ENCODE peak calls at places on chromosomes 13 and 19, in six cellular contexts. R is mesendoderm, D is H1, P is trophoblast cell, N is IMR-90, H is mesenchymal stem cell. T is an unnamed sample.

GRCh38 chr13:76741624-76742023 is 144.6 kb downstream of the KCTD12 start:
- DNase-seq in R (no peak), D (no peak), P (no peak), N (peak; percentile 78), H (peak; percentile 61), T (no peak)

GRCh38 chr13:30418886-30419459 is 3.3 kb upstream of the UBE2L5 start:
- DNase-seq in R (no peak), D (no peak), P (no peak), N (no peak), H (no peak), T (no peak)

GRCh38 chr19:1237027-1237659 is 662 bp downstream of the CBARP start:
- DNase-seq in R (no peak), D (no peak), P (no peak), N (no peak), H (no peak), T (no peak)

GRCh38 chr13:36001561-36001960 is 129.6 kb downstream of the DCLK1 start:
- DNase-seq in R (no peak), D (no peak), P (no peak), N (no peak), H (no peak), T (no peak)

GRCh38 chr13:62482351-62482750 is 1066.7 kb upstream of the PCDH20 start:
- DNase-seq in R (no peak), D (no peak), P (no peak), N (no peak), H (no peak), T (no peak)

GRCh38 chr13:34578471-34578870 is 363.6 kb upstream of the NBEA start:
- DNase-seq in R (no peak), D (no peak), P (no peak), N (no peak), H (no peak), T (no peak)

GRCh38 chr13:45496942-45497341 is 32.2 kb downstream of the COG3 start:
- DNase-seq in R (no peak), D (no peak), P (no peak), N (no peak), H (no peak), T (no peak)

GRCh38 chr13:98368019-98368418 is 190.9 kb upstream of the RNF113B start:
- DNase-seq in R (no peak), D (no peak), P (no peak), N (peak; percentile 84), H (peak; percentile 93), T (no peak)

GRCh38 chr13:46184277-46184699 is 2.3 kb upstream of the LCP1 start:
- DNase-seq in R (peak; percentile 60), D (peak; percentile 13), P (peak; percentile 58), N (no peak), H (no peak), T (no peak)

GRCh38 chr19:1057185-1057857 is 9.6 kb upstream of the ARHGAP45 start:
- DNase-seq in R (peak; percentile 83), D (no peak), P (peak; percentile 33), N (peak; percentile 67), H (peak; percentile 80), T (no peak)

GRCh38 chr13:72062566-72062965 is 195.6 kb upstream of the DACH1 start:
- DNase-seq in R (peak; percentile 80), D (peak; percentile 75), P (no peak), N (no peak), H (no peak), T (peak; percentile 21)

GRCh38 chr19:46574533-46574932 is 26.6 kb upstream of the CALM3 start:
- DNase-seq in R (peak; percentile 82), D (no peak), P (no peak), N (no peak), H (no peak), T (no peak)

GRCh38 chr13:113288880-113289279 is 8.2 kb upstream of the LAMP1 start:
- DNase-seq in R (no peak), D (no peak), P (no peak), N (no peak), H (no peak), T (no peak)

GRCh38 chr13:113283904-113284303 is 13.1 kb upstream of the LAMP1 start:
- DNase-seq in R (no peak), D (no peak), P (no peak), N (no peak), H (no peak), T (no peak)
- H3K23ac ChIP-seq in R (no peak overlapping the region), D (no peak overlapping the region), P (no peak overlapping the region), N (no peak overlapping the region), H (no peak overlapping the region), T (no peak overlapping the region)

DNA sequence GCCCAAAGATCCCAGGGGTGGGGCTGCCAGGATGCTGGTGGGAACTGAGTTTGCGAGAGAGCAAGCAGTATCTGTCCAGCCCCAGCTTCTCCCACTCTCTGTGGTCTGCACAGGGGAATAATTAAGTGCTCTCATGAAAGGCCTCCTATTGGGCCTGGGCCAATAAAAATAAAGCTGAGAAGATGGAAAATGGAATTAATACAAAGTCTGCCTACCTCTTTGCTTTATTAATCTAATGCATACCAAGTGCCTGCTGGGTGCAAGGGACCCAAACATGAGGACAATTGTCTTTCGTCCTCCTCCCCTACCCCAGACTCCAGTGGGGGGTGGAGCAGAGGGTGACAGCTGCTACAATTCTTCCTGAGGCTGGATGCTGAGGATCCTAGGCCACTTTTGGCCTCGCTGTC is 5.4 kb downstream of the DDX39A start:
- DNase-seq in R (no peak), D (no peak), P (no peak), N (peak; percentile 50), H (no peak), T (no peak)
- H3K36me3 ChIP-seq in R (peaks cover 22% of the 10 kb centered on the region), D (peaks cover 41% of the 10 kb centered on the region), P (peaks cover 53% of the 10 kb centered on the region), N (peaks cover 42% of the 10 kb centered on the region), H (peaks cover 60% of the 10 kb centered on the region), T (peaks cover 49% of the 10 kb centered on the region)

DNA sequence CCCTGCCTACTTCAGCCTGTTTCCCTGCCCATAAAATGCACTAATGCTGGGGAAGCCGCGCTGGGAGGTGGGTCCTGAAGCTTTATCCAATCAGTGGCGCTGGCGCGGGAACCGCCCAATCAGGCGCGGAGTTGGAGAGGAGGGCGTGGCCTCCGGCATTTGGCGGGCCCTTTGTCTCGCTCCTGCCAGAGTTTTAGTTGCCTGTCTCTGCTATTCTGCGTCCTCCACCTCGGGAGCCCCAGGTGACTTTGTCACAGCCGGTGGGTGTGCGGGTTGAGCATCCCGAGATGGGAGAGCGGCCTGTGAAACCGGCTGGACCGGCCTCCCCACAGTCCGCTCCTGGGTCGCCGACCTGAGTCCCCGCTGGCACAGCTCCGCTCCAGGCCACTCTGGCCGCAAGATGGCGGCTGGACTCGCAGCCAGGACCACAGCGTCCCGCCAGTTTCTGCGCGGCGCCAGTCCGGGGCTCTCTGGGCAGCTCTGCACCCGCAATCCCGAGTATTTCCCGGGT is 30.7 kb upstream of the ZNF429 start:
- DNase-seq in R (peak; percentile 84), D (peak; percentile 84), P (peak; percentile 92), N (peak; percentile 31), H (peak; percentile 64), T (peak; percentile 32)
- H2BK5ac ChIP-seq in R (no peak overlapping the region), D (no peak overlapping the region), P (peak overlapping the region; percentile 44), N (no peak overlapping the region), H (no peak overlapping the region), T (peak overlapping the region; percentile 87)

GRCh38 chr19:19147344-19147743 is 9.1 kb upstream of the TMEM161A start:
- DNase-seq in R (no peak), D (no peak), P (no peak), N (no peak), H (no peak), T (no peak)

GRCh38 chr19:19151418-19151817 is 13.1 kb upstream of the TMEM161A start:
- DNase-seq in R (no peak), D (no peak), P (no peak), N (no peak), H (no peak), T (no peak)

GRCh38 chr19:19146865-19147264 is 8.6 kb upstream of the TMEM161A start:
- DNase-seq in R (no peak), D (no peak), P (no peak), N (no peak), H (no peak), T (no peak)

GRCh38 chr19:19146000-19146608 is 7.8 kb upstream of the TMEM161A start:
- DNase-seq in R (peak; percentile 72), D (peak; percentile 67), P (peak; percentile 82), N (peak; percentile 44), H (peak; percentile 56), T (peak; percentile 76)

DNA sequence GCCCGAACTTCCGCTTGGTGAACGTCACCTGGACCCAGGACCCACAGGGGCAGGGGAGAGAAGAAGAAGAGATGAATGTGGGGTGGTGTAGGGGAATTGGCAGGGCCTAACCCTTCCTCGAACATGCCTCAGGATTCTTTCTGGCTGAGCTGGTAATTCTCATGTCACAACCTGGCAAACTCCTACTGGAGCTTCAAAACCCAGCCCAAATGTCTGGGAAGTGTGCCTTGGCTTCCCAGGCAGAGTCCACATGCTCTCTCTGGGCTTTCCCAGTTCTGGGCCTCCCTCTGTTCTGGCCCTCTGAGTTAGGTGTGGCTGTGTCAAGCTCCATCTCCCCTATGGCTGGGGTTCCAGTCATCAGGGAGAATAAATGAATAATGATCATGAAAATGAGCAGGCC is 11.1 kb upstream of the TMEM161A start:
- DNase-seq in R (no peak), D (no peak), P (no peak), N (no peak), H (no peak), T (no peak)
- H3K23ac ChIP-seq in R (no peak overlapping the region), D (no peak overlapping the region), P (no peak overlapping the region), N (no peak overlapping the region), H (no peak overlapping the region), T (no peak overlapping the region)

DNA sequence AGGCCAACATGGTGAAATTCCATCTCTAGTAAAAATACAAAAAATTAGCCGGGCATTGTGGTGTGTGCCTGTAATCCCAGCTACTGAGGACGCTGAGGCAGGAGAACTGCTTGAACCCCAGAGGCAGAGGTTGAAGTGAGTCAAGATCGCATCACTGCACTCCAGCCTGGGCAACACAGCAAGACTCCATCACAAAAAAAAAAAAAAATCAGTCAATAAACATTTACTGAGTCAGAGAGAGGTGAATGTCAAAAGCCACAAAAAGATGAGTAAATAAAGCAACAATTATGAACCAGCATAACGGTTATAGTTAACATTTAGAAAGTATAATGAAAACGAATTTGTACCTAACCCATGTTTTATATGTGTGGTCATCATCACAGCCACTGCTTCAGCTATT is 23.1 kb downstream of the PSPC1 start:
- DNase-seq in R (no peak), D (no peak), P (no peak), N (peak; percentile 4), H (no peak), T (no peak)
- H3K36me3 ChIP-seq in R (peaks cover 3% of the 10 kb centered on the region), D (peaks cover 30% of the 10 kb centered on the region), P (peaks cover 37% of the 10 kb centered on the region), N (peaks cover 45% of the 10 kb centered on the region), H (peaks cover 40% of the 10 kb centered on the region), T (peaks cover 10% of the 10 kb centered on the region)

T was measured in neuronal stem cell.